ENCODE peak calls at places on chromosomes 5 and 9, in seven cellular contexts. V is IMR-90, T is mammary epithelial cell, A is GM13977, D is psoas muscle, L is cardiac muscle cell, B is fibroblast of lung. C is an unnamed sample.

GRCh38 chr5:91864902-91865420 is 481.8 kb upstream of the ARRDC3 start:
- DNase-seq in L (no peak), B (peak), D (no peak), V (no peak), T (no peak), A (no peak), C (no peak)

GRCh38 chr9:16475996-16476395 is 394.5 kb downstream of the BNC2 start:
- DNase-seq in T (no peak), B (no peak), A (no peak), D (no peak), V (no peak), L (no peak), C (no peak)

GRCh38 chr5:15834596-15835245 is 334.7 kb downstream of the FBXL7 start:
- DNase-seq in T (peak), A (no peak), V (peak), L (peak), B (peak), D (no peak), C (peak)

GRCh38 chr5:154795235-154795596 is 40.0 kb downstream of the LARP1 start:
- DNase-seq in D (no peak), V (peak), L (peak), T (no peak), B (no peak), A (no peak), C (no peak)

GRCh38 chr5:98365126-98365525 is 408.3 kb upstream of the RGMB start:
- DNase-seq in B (peak), L (no peak), V (no peak), A (no peak), T (no peak), D (no peak), C (no peak)

GRCh38 chr5:32471784-32472183 is 27.2 kb upstream of the ZFR start:
- DNase-seq in L (no peak), D (no peak), B (no peak), V (no peak), T (no peak), A (no peak), C (no peak)

GRCh38 chr9:126379661-126380365 is 53.2 kb downstream of the MVB12B start:
- DNase-seq in B (no peak), V (peak), A (no peak), D (no peak), T (peak), L (no peak), C (peak)

GRCh38 chr9:80994892-80995291 is 694.5 kb downstream of the TLE1 start:
- DNase-seq in L (peak), A (no peak), V (peak), B (peak), D (no peak), T (peak), C (peak)

GRCh38 chr9:5263568-5264218 is 32.5 kb downstream of the INSL4 start:
- DNase-seq in T (peak), V (no peak), A (no peak), D (no peak), B (peak), L (peak), C (peak)

GRCh38 chr5:172370648-172371248 is 83.6 kb downstream of the SH3PXD2B start:
- DNase-seq in A (no peak), D (no peak), T (peak), L (peak), V (peak), B (peak), C (peak)

GRCh38 chr5:9239626-9240025 is 306.2 kb downstream of the SEMA5A start:
- DNase-seq in T (peak), D (no peak), L (peak), A (no peak), V (peak), B (peak), C (peak)

GRCh38 chr5:133653602-133653995 is 41.3 kb upstream of the FSTL4 start:
- DNase-seq in D (no peak), T (no peak), B (no peak), V (no peak), L (no peak), A (no peak), C (no peak)

GRCh38 chr9:130039504-130040147 is 3.4 kb downstream of the FNBP1 start:
- DNase-seq in B (no peak), D (no peak), T (no peak), V (no peak), A (no peak), L (peak), C (no peak)

GRCh38 chr5:136038635-136039034 is 9.8 kb downstream of the TGFBI start:
- DNase-seq in A (no peak), D (no peak), V (peak), L (peak), T (no peak), B (peak), C (no peak)

GRCh38 chr9:13569706-13570423 is 290.4 kb upstream of the MPDZ start:
- DNase-seq in T (no peak), A (no peak), V (no peak), D (no peak), B (peak), L (peak), C (no peak)

GRCh38 chr5:127968998-127969397 is 114.6 kb upstream of the SLC12A2 start:
- DNase-seq in L (no peak), B (no peak), V (no peak), A (no peak), T (peak), D (no peak), C (no peak)

GRCh38 chr5:168771698-168772097 is 192.5 kb upstream of the PANK3 start:
- DNase-seq in V (no peak), B (no peak), L (no peak), T (no peak), A (no peak), D (no peak), C (no peak)

GRCh38 chr5:90558344-90559192 is at the start of gene ADGRV1:
- DNase-seq in D (peak), V (peak), B (peak), T (peak), L (peak), A (peak), C (peak)

GRCh38 chr5:175826980-175827379 is 44.4 kb upstream of the CPLX2 start:
- DNase-seq in V (no peak), L (no peak), T (no peak), B (no peak), A (no peak), D (no peak), C (no peak)

GRCh38 chr5:57191163-57191562 is 17.3 kb downstream of the GPBP1 start:
- DNase-seq in A (no peak), B (no peak), D (no peak), L (no peak), T (no peak), V (no peak), C (no peak)

GRCh38 chr9:87290241-87290700 is 207.4 kb upstream of the DAPK1 start:
- DNase-seq in B (no peak), D (no peak), V (peak), L (peak), A (no peak), T (peak), C (no peak)
- TF ChIP-seq CTCF in B (peak), D (peak), V (peak), L (peak), A (no peak), T (peak), C (no peak)

GRCh38 chr9:136343121-136343883 is 16.0 kb downstream of the GPSM1 start:
- DNase-seq in V (no peak), T (no peak), A (no peak), B (no peak), D (no peak), L (no peak), C (no peak)

GRCh38 chr9:136344544-136345280 is 17.4 kb downstream of the GPSM1 start:
- DNase-seq in V (no peak), D (no peak), B (no peak), L (no peak), T (no peak), A (no peak), C (no peak)

GRCh38 chr9:136345281-136346156 is 18.0 kb downstream of the DNLZ start:
- DNase-seq in V (no peak), D (peak), A (no peak), B (peak), T (peak), L (peak), C (no peak)

GRCh38 chr9:136342191-136343120 is 15.1 kb downstream of the GPSM1 start:
- DNase-seq in T (peak), B (peak), L (peak), V (peak), A (peak), D (peak), C (peak)

GRCh38 chr9:136343884-136344269 is 16.5 kb downstream of the GPSM1 start:
- DNase-seq in B (no peak), L (no peak), T (no peak), A (no peak), D (no peak), V (no peak), C (no peak)
- TF ChIP-seq CTCF in B (no peak), L (no peak), T (no peak), A (no peak), D (no peak), V (no peak), C (no peak)

GRCh38 chr5:64637837-64638443 is 52.4 kb upstream of the SHISAL2B start:
- DNase-seq in D (no peak), T (no peak), L (no peak), V (no peak), A (no peak), B (no peak), C (no peak)
- TF ChIP-seq CTCF in D (no peak), T (no peak), L (no peak), V (no peak), A (peak), B (peak), C (peak)

GRCh38 chr9:105406369-105406768 is 41.5 kb upstream of the FSD1L start:
- DNase-seq in L (no peak), T (no peak), A (no peak), B (no peak), D (no peak), V (no peak), C (no peak)

GRCh38 chr9:105399117-105399516 is 48.7 kb upstream of the FSD1L start:
- DNase-seq in L (no peak), D (no peak), A (no peak), B (no peak), V (no peak), T (no peak), C (no peak)

GRCh38 chr9:105403552-105404246 is 44.1 kb upstream of the FSD1L start:
- DNase-seq in B (no peak), T (no peak), A (no peak), L (no peak), V (no peak), D (no peak), C (no peak)

GRCh38 chr9:105405514-105406131 is 42.2 kb upstream of the FSD1L start:
- DNase-seq in T (peak), L (no peak), B (no peak), A (peak), D (no peak), V (peak), C (no peak)

GRCh38 chr9:105401651-105402050 is 46.2 kb upstream of the FSD1L start:
- DNase-seq in A (no peak), V (peak), D (no peak), B (peak), L (peak), T (no peak), C (no peak)
- TF ChIP-seq CTCF in A (no peak), V (peak), D (no peak), B (peak), L (peak), T (no peak), C (no peak)